ENCODE peak calls at places on chromosomes 4 and X, in eight cellular contexts. M is HepG2, O is K562, K is transverse colon, R is HCT116, W is endothelial cell of umbilical vein, P is vagina, I is esophagus muscularis mucosa. S is an unnamed sample.

GRCh38 chrX:137432609-137433008 is 133.3 kb upstream of the ZIC3 start:
- DNase-seq in M (peak; percentile 0), O (peak; percentile 35), K (no peak), R (no peak), W (no peak), P (no peak), I (no peak), S (no peak)

GRCh38 chr4:129082302-129082701 is 11.0 kb downstream of the SCLT1 start:
- DNase-seq in M (no peak), O (no peak), K (no peak), R (no peak), W (no peak), P (no peak), I (no peak), S (no peak)

GRCh38 chrX:106246511-106246910 is 78.4 kb downstream of the PWWP3B start:
- DNase-seq in M (no peak), O (no peak), K (no peak), R (no peak), W (no peak), P (no peak), I (no peak), S (no peak)

GRCh38 chrX:97637289-97637688 is 753.6 kb downstream of the RPA4 start:
- DNase-seq in M (no peak), O (no peak), K (no peak), R (no peak), W (no peak), P (no peak), I (no peak), S (no peak)

GRCh38 chrX:36961590-36961989 is 46.6 kb upstream of the FAM47C start:
- DNase-seq in M (peak; percentile 1), O (no peak), K (no peak), R (peak; percentile 15), W (no peak), P (no peak), I (no peak), S (no peak)

GRCh38 chr4:154565704-154566103 is 2.9 kb downstream of the FGB start:
- DNase-seq in M (no peak), O (no peak), K (no peak), R (no peak), W (no peak), P (no peak), I (no peak), S (no peak)

GRCh38 chr4:138789796-138790195 is 225.8 kb upstream of the NOCT start:
- DNase-seq in M (no peak), O (no peak), K (no peak), R (no peak), W (no peak), P (no peak), I (no peak), S (no peak)

GRCh38 chrX:154359362-154360154 is 14.9 kb downstream of the FLNA start:
- DNase-seq in M (no peak), O (no peak), K (no peak), R (no peak), W (no peak), P (no peak), I (no peak), S (no peak)

GRCh38 chr4:100248476-100248875 is 58.2 kb upstream of the DDIT4L start:
- DNase-seq in M (no peak), O (no peak), K (no peak), R (no peak), W (no peak), P (no peak), I (no peak), S (no peak)

GRCh38 chrX:817759-818158 is 187.2 kb downstream of the SHOX start:
- DNase-seq in M (no peak), O (no peak), K (no peak), R (no peak), W (no peak), P (no peak), I (peak; percentile 57), S (no peak)

GRCh38 chr4:92501456-92501855 is 197.7 kb downstream of the GRID2 start:
- DNase-seq in M (no peak), O (no peak), K (no peak), R (no peak), W (no peak), P (no peak), I (no peak), S (no peak)

GRCh38 chr4:109722357-109722756 is 7.5 kb downstream of the PLA2G12A start:
- DNase-seq in M (no peak), O (no peak), K (no peak), R (no peak), W (no peak), P (no peak), I (no peak), S (no peak)

GRCh38 chrX:74160358-74160757 is 143.6 kb upstream of the ZCCHC13 start:
- DNase-seq in M (no peak), O (no peak), K (no peak), R (no peak), W (no peak), P (no peak), I (no peak), S (no peak)

GRCh38 chrX:2897311-2897689 is 31.8 kb downstream of the ARSD start:
- DNase-seq in M (no peak), O (no peak), K (no peak), R (no peak), W (no peak), P (no peak), I (no peak), S (no peak)

GRCh38 chr4:47167391-47167790 is 136.0 kb downstream of the GABRB1 start:
- DNase-seq in M (no peak), O (no peak), K (no peak), R (no peak), W (no peak), P (no peak), I (no peak), S (no peak)

GRCh38 chr4:137125011-137125410 is 407.3 kb downstream of the PCDH18 start:
- DNase-seq in M (no peak), O (no peak), K (no peak), R (peak; percentile 22), W (no peak), P (no peak), I (no peak), S (no peak)

GRCh38 chr4:71732706-71733105 is 51.2 kb downstream of the GC start:
- DNase-seq in M (peak; percentile 13), O (peak; percentile 17), K (no peak), R (no peak), W (peak; percentile 14), P (no peak), I (no peak), S (no peak)

GRCh38 chr4:142563682-142564291 is 282.3 kb downstream of the INPP4B start:
- DNase-seq in M (no peak), O (no peak), K (no peak), R (peak; percentile 13), W (no peak), P (no peak), I (no peak), S (no peak)

GRCh38 chrX:119406739-119407138 is 7.6 kb downstream of the SLC25A43 start:
- DNase-seq in M (no peak), O (peak; percentile 60), K (no peak), R (no peak), W (no peak), P (no peak), I (no peak), S (no peak)

GRCh38 chr4:37685211-37685725 is 908 bp downstream of the RELL1 start:
- DNase-seq in M (no peak), O (no peak), K (peak; percentile 29), R (no peak), W (peak; percentile 54), P (no peak), I (peak; percentile 75), S (no peak)

GRCh38 chrX:150127216-150127615 is 188.9 kb upstream of the EOLA2 start:
- DNase-seq in M (no peak), O (no peak), K (no peak), R (no peak), W (no peak), P (no peak), I (no peak), S (no peak)

GRCh38 chr4:148776944-148777343 is 334.7 kb upstream of the NR3C2 start:
- DNase-seq in M (no peak), O (no peak), K (no peak), R (no peak), W (no peak), P (no peak), I (no peak), S (no peak)

GRCh38 chrX:65877953-65878352 is 161.9 kb downstream of the VSIG4 start:
- DNase-seq in M (no peak), O (no peak), K (no peak), R (no peak), W (no peak), P (no peak), I (no peak), S (no peak)
- H3K9me3 ChIP-seq in M (no peaks in the 10 kb centered on the region), O (no peaks in the 10 kb centered on the region), K (no peaks in the 10 kb centered on the region), R (no peaks in the 10 kb centered on the region), W (no peaks in the 10 kb centered on the region), P (no peaks in the 10 kb centered on the region), I (no peaks in the 10 kb centered on the region), S (no peaks in the 10 kb centered on the region)

GRCh38 chrX:40174594-40175415 is 77.0 kb upstream of the BCOR start:
- DNase-seq in M (peak; percentile 22), O (no peak), K (peak; percentile 57), R (no peak), W (peak; percentile 51), P (no peak), I (no peak), S (peak; percentile 88)
- H3K4me3 ChIP-seq in M (peak overlapping the region; percentile 74), O (peak overlapping the region; percentile 48), K (peak overlapping the region; percentile 51), R (peak overlapping the region; percentile 60), W (peak overlapping the region; percentile 49), P (peak overlapping the region; percentile 54), I (peak overlapping the region; percentile 62), S (peak overlapping the region; percentile 52)

DNA sequence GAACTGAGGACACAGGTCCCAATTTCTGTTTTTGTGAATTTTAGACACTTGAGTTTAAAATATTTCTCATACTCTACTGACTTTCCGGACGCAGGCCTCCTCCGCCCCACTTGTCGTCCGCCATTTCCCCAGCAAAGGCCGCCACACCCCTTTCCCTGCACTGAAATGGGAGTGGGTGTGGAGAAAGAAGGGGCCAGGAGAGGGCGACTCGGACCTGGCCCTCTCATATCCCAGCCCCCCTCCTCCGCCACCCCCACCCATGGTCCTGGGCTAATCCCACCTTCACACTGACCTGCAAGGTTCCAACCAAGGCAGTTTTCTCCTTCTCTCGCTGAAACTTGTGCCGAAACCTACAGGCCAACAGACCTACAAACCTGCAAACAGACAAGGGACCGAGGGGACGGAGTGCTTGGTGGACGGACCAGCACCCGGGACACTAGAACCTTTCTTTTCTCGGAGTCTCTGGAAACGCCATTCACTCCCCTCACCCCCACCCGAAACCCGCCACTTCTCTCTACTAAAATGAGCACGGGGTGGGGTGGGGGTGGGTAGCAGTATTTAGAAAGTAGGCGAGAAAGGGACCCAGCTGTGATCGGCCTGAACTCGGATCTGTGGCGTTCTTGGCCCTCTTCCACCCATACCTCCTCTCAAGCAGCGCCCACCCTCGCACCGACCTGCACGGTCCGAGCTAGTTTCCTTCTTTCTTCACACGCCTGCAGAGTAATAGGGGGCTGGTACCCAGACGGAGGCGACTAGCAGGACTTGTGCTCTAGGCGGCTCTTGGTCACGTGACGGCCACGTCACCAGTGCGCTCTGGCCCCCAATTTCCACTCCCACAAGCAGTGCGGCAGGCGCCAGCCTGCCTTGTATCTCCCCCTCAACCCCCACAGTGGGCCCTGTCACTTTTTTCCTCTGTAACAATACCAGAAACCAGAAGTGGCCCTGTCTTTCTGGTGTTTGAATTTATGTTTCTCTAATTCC is at the start of gene ARMCX6:
- DNase-seq in M (peak; percentile 50), O (peak; percentile 61), K (peak; percentile 80), R (peak; percentile 40), W (peak; percentile 71), P (no peak), I (peak; percentile 93), S (peak; percentile 93)
- TF ChIP-seq POLR2AphosphoS5 in M (peak; percentile 47), O (no peak), K (peak; percentile 49), R (peak; percentile 63), W (peak; percentile 54), P (peak; percentile 80), I (peak; percentile 64), S (peak; percentile 78)

GRCh38 chrX:46485897-46486296 is 59.3 kb downstream of the ZNF674 start:
- DNase-seq in M (peak; percentile 83), O (no peak), K (no peak), R (no peak), W (no peak), P (no peak), I (no peak), S (no peak)
- H3K9me3 ChIP-seq in M (no peaks in the 10 kb centered on the region), O (no peaks in the 10 kb centered on the region), K (no peaks in the 10 kb centered on the region), R (no peaks in the 10 kb centered on the region), W (no peaks in the 10 kb centered on the region), P (no peaks in the 10 kb centered on the region), I (no peaks in the 10 kb centered on the region), S (peaks cover 13% of the 10 kb centered on the region)